ENCODE peak calls at places on chromosomes 6 and 20, in eight cellular contexts. L is right lobe of liver, R is heart right ventricle, P is spleen, F is body of pancreas, I is Peyer's patch, S is left ventricle myocardium inferior, U is heart left ventricle. H is an unnamed sample.

GRCh38 chr6:74768120-74768519 is 437.7 kb downstream of the COL12A1 start:
- DNase-seq in L (no peak), R (no peak), P (no peak), F (no peak), I (no peak), S (no peak), U (peak; percentile 13), H (peak; percentile 39)

GRCh38 chr20:63641146-63641791 is 12.0 kb downstream of the STMN3 start:
- DNase-seq in L (no peak), R (no peak), P (peak; percentile 93), F (no peak), I (peak; percentile 55), S (no peak), U (no peak), H (no peak)

GRCh38 chr20:46251211-46251673 is 57.1 kb downstream of the CDH22 start:
- DNase-seq in L (no peak), R (no peak), P (no peak), F (no peak), I (no peak), S (no peak), U (no peak), H (no peak)

GRCh38 chr6:43761666-43762409 is 8.2 kb upstream of the VEGFA start:
- DNase-seq in L (no peak), R (no peak), P (peak; percentile 62), F (no peak), I (no peak), S (no peak), U (no peak), H (peak; percentile 28)

GRCh38 chr6:12422848-12423247 is 132.7 kb downstream of the EDN1 start:
- DNase-seq in L (no peak), R (no peak), P (no peak), F (no peak), I (no peak), S (no peak), U (no peak), H (no peak)

GRCh38 chr20:62771396-62772102 is 24.7 kb upstream of the MRGBP start:
- DNase-seq in L (no peak), R (no peak), P (peak; percentile 64), F (no peak), I (no peak), S (no peak), U (no peak), H (no peak)

GRCh38 chr20:58659841-58660240 is 8.8 kb downstream of the STX16 start:
- DNase-seq in L (no peak), R (no peak), P (no peak), F (no peak), I (peak; percentile 15), S (no peak), U (no peak), H (no peak)

GRCh38 chr6:154343473-154344308 is 12.9 kb downstream of the IPCEF1 start:
- DNase-seq in L (no peak), R (peak; percentile 7), P (no peak), F (peak; percentile 82), I (no peak), S (no peak), U (peak; percentile 13), H (peak; percentile 38)

GRCh38 chr6:97594834-97595233 is 311.8 kb upstream of the MMS22L start:
- DNase-seq in L (no peak), R (peak; percentile 52), P (no peak), F (no peak), I (no peak), S (no peak), U (peak; percentile 23), H (no peak)

GRCh38 chr6:81026041-81026553 is 726.4 kb downstream of the TENT5A start:
- DNase-seq in L (no peak), R (no peak), P (no peak), F (no peak), I (no peak), S (no peak), U (no peak), H (no peak)

GRCh38 chr6:39062014-39062740 is 13.6 kb downstream of the GLP1R start:
- DNase-seq in L (no peak), R (no peak), P (no peak), F (no peak), I (no peak), S (peak; percentile 38), U (no peak), H (no peak)

GRCh38 chr6:139981810-139982550 is 607.5 kb upstream of the CITED2 start:
- DNase-seq in L (no peak), R (peak; percentile 40), P (no peak), F (peak; percentile 25), I (no peak), S (no peak), U (no peak), H (no peak)

GRCh38 chr6:134347916-134348805 is 30.2 kb upstream of the SGK1 start:
- DNase-seq in L (no peak), R (peak; percentile 20), P (no peak), F (no peak), I (no peak), S (peak; percentile 23), U (peak; percentile 32), H (peak; percentile 42)

GRCh38 chr6:116280161-116280959 is 630 bp upstream of the TSPYL1 start:
- DNase-seq in L (no peak), R (no peak), P (no peak), F (no peak), I (no peak), S (no peak), U (no peak), H (peak; percentile 25)

GRCh38 chr20:4135385-4136077 is 120.2 kb upstream of the RNF24 start:
- DNase-seq in L (no peak), R (no peak), P (no peak), F (peak; percentile 55), I (no peak), S (no peak), U (no peak), H (no peak)

GRCh38 chr20:58930496-58930895 is 50.6 kb upstream of the NELFCD start:
- DNase-seq in L (no peak), R (no peak), P (no peak), F (no peak), I (no peak), S (no peak), U (no peak), H (no peak)

GRCh38 chr6:79246891-79247290 is 12.4 kb upstream of the HMGN3 start:
- DNase-seq in L (no peak), R (no peak), P (no peak), F (no peak), I (no peak), S (no peak), U (no peak), H (no peak)

GRCh38 chr20:341682-342081 is 5.2 kb upstream of the NRSN2 start:
- DNase-seq in L (no peak), R (no peak), P (no peak), F (no peak), I (no peak), S (no peak), U (no peak), H (no peak)

GRCh38 chr20:14764511-14765369 is 427.3 kb upstream of the FLRT3 start:
- DNase-seq in L (no peak), R (no peak), P (no peak), F (peak; percentile 59), I (no peak), S (no peak), U (no peak), H (no peak)

GRCh38 chr20:45695496-45695895 is 6.3 kb upstream of the WFDC13 start:
- DNase-seq in L (no peak), R (no peak), P (no peak), F (no peak), I (no peak), S (no peak), U (no peak), H (no peak)

DNA sequence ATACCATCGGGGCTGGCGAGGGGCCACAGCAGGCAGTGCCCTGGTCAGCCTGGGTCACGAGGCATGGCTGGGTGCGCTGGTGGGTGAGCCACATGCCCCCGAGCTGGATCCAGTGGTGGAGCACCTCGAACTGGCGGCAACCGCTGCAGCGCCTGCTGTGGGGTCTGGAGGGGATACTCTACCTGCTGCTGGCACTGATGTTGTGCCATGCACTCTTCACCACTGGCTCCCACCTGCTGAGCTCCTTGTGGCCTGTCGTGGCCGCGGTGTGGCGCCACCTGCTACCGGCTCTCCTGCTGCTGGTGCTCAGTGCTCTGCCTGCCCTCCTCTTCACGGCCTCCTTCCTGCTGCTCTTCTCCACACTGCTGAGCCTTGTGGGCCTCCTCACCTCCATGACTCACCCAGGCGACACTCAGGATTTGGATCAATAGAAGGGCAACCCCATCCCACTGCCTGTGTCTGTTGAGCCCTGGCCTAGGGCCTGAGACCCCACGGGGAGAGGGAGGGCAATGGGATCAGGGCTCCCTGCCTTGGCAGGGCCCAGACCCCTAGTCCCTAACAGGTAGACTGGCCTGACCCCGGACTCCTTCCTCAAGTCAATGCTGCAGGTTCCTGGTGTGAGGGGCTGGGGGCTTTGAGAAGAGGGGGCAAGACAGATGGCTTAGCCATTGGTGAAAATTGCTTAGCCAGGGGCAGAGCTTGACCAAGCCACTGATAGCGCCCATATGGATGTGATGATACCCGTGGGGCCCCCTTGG is 598 bp downstream of the TMEM239 start:
- DNase-seq in L (peak; percentile 42), R (no peak), P (no peak), F (no peak), I (no peak), S (no peak), U (no peak), H (no peak)
- TF ChIP-seq CTCF in L (no peak), R (no peak), P (no peak), F (no peak), I (no peak), S (no peak), U (no peak), H (no peak)

DNA sequence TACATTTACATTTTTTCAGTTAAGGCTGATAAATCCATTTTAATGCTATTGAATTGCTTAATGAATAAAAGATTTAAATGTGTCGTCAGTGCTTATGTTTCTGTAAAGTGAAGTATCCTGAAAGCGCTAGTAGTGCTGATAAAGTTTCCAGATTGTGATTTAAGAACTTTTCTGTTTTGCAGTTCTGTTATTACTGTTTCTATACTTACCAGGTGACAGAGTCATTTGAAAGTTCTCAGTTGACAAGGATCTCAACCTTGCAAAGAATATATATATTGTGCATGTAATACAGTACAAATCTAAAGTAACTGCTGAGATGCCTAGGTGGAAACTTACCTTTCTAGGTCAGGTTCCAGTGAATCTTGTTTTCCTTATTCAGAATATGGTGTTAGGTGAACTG is 201.8 kb downstream of the ARID1B start:
- DNase-seq in L (no peak), R (no peak), P (no peak), F (no peak), I (no peak), S (no peak), U (no peak), H (no peak)
- H3K4me1 ChIP-seq in L (peaks cover 12% of the 10 kb centered on the region), R (no peaks in the 10 kb centered on the region), P (peaks cover 100% of the 10 kb centered on the region), F (peaks cover 29% of the 10 kb centered on the region), I (no peaks in the 10 kb centered on the region), S (peaks cover 99% of the 10 kb centered on the region), U (peaks cover 11% of the 10 kb centered on the region), H (peaks cover 7% of the 10 kb centered on the region)

GRCh38 chr6:101199441-101199840 is 194.1 kb upstream of the GRIK2 start:
- DNase-seq in L (no peak), R (no peak), P (no peak), F (no peak), I (no peak), S (no peak), U (no peak), H (no peak)

GRCh38 chr6:101195581-101195980 is 197.9 kb upstream of the GRIK2 start:
- DNase-seq in L (no peak), R (no peak), P (no peak), F (no peak), I (no peak), S (no peak), U (no peak), H (no peak)
- H3K27ac ChIP-seq in L (no peak overlapping the region), R (no peak overlapping the region), P (no peak overlapping the region), F (no peak overlapping the region), I (no peak overlapping the region), S (no peak overlapping the region), U (no peak overlapping the region), H (no peak overlapping the region)

GRCh38 chr20:57526067-57526884 is 1.3 kb upstream of the CTCFL start:
- DNase-seq in L (peak; percentile 63), R (no peak), P (no peak), F (no peak), I (no peak), S (no peak), U (no peak), H (no peak)
- TF ChIP-seq CTCF in L (no peak), R (no peak), P (no peak), F (no peak), I (no peak), S (no peak), U (no peak), H (no peak)

H was measured in ovary.